ENCODE peak calls at places on chromosomes 11 and 22, in four cellular contexts. S is activated CD8-positive, alpha-beta memory T cell treated with anti-CD3 and anti-CD28 coated beads for 24 hours; U is AG08395; Y is IMR-90. T is an unnamed sample.

GRCh38 chr22:31089101-31090100 is 8.3 kb downstream of the SMTN start:
- DNase-seq in S (peak; percentile 72), Y (no peak), U (peak; percentile 55), T (no peak)

GRCh38 chr22:39534092-39534506 is 1.6 kb upstream of the RPS19BP1 start:
- DNase-seq in S (no peak), U (no peak), Y (no peak), T (no peak)

GRCh38 chr11:6022954-6023353 is 7.6 kb downstream of the OR56A1 start:
- DNase-seq in S (no peak), Y (peak; percentile 43), U (peak; percentile 33), T (no peak)

GRCh38 chr22:20130739-20131592 is 638 bp upstream of the ZDHHC8 start:
- DNase-seq in U (peak; percentile 91), Y (peak; percentile 61), S (peak; percentile 91), T (peak; percentile 79)

GRCh38 chr11:34757026-34757451 is 136.1 kb downstream of the EHF start:
- DNase-seq in S (no peak), U (no peak), Y (no peak), T (no peak)

GRCh38 chr22:47277001-47277400 is 514.6 kb downstream of the TBC1D22A start:
- DNase-seq in U (no peak), S (no peak), Y (no peak), T (no peak)

GRCh38 chr11:75949023-75949672 is 134.1 kb downstream of the UVRAG start:
- DNase-seq in S (no peak), Y (peak; percentile 17), U (peak; percentile 49), T (no peak)

GRCh38 chr22:41280854-41281253 is 5.1 kb downstream of the RANGAP1 start:
- DNase-seq in U (no peak), S (no peak), Y (no peak), T (no peak)

GRCh38 chr11:75654314-75654713 is 14.5 kb downstream of the MAP6 start:
- DNase-seq in S (no peak), U (peak; percentile 70), Y (peak; percentile 84), T (no peak)

GRCh38 chr11:10387209-10388083 is 67.6 kb upstream of the AMPD3 start:
- DNase-seq in U (peak; percentile 80), Y (peak; percentile 92), S (peak; percentile 26), T (peak; percentile 60)

GRCh38 chr22:41862530-41863266 is 29.8 kb downstream of the SREBF2 start:
- DNase-seq in Y (peak; percentile 25), U (peak; percentile 20), S (peak; percentile 84), T (no peak)

GRCh38 chr22:20537983-20538382 is 30.6 kb downstream of the MED15 start:
- DNase-seq in U (no peak), Y (no peak), S (no peak), T (no peak)

GRCh38 chr11:114340311-114341131 is 44.3 kb downstream of the NNMT start:
- DNase-seq in U (peak; percentile 64), Y (peak; percentile 82), S (peak; percentile 65), T (peak; percentile 19)

GRCh38 chr11:122104381-122104780 is 11.6 kb downstream of the BLID start:
- DNase-seq in S (no peak), U (no peak), Y (no peak), T (no peak)

GRCh38 chr11:9144828-9145227 is 53.4 kb upstream of the SCUBE2 start:
- DNase-seq in S (no peak), U (no peak), Y (peak; percentile 38), T (no peak)

GRCh38 chr22:18088825-18089568 is 11.2 kb downstream of the PEX26 start:
- DNase-seq in Y (no peak), U (no peak), S (no peak), T (no peak)

GRCh38 chr11:6321961-6322362 is 1.7 kb upstream of the CAVIN3 start:
- DNase-seq in S (no peak), Y (peak; percentile 82), U (peak; percentile 63), T (no peak)

GRCh38 chr11:94183886-94184264 is 55.2 kb downstream of the PANX1 start:
- DNase-seq in U (peak; percentile 30), Y (peak; percentile 67), S (peak; percentile 61), T (peak; percentile 73)

GRCh38 chr22:37674951-37675929 is at the start of gene LGALS1:
- DNase-seq in U (peak; percentile 98), Y (peak; percentile 97), S (peak; percentile 79), T (peak; percentile 97)

GRCh38 chr11:31366795-31367194 is 2.7 kb downstream of the DCDC1 start:
- DNase-seq in S (no peak), Y (no peak), U (no peak), T (no peak)

GRCh38 chr11:43904737-43905515 is 24.3 kb downstream of the ALKBH3 start:
- DNase-seq in Y (peak; percentile 76), S (no peak), U (no peak), T (no peak)

GRCh38 chr11:69499216-69499945 is 17.9 kb downstream of the LINC01488 start:
- DNase-seq in S (no peak), Y (no peak), U (no peak), T (no peak)

GRCh38 chr11:68206211-68206610 is 6.9 kb downstream of the KMT5B start:
- DNase-seq in S (no peak), Y (peak; percentile 69), U (peak; percentile 63), T (no peak)

GRCh38 chr11:31882951-31883392 is 71.8 kb upstream of the PAX6 start:
- DNase-seq in Y (no peak), U (peak; percentile 37), S (no peak), T (no peak)

GRCh38 chr11:68806931-68807844 is 34.5 kb downstream of the CPT1A start:
- DNase-seq in Y (peak; percentile 77), S (no peak), U (peak; percentile 69), T (no peak)

GRCh38 chr11:45754746-45755145 is 50.2 kb upstream of the SLC35C1 start:
- DNase-seq in U (no peak), Y (no peak), S (no peak), T (no peak)

GRCh38 chr22:37074537-37074936 is 23.0 kb downstream of the KCTD17 start:
- DNase-seq in Y (no peak), S (no peak), U (no peak), T (no peak)

GRCh38 chr11:71221851-71222250 is 30.5 kb downstream of the SHANK2 start:
- DNase-seq in Y (no peak), S (no peak), U (no peak), T (no peak)

GRCh38 chr11:73291196-73291595 is 16.9 kb upstream of the ARHGEF17 start:
- DNase-seq in Y (no peak), U (no peak), S (no peak), T (no peak)

GRCh38 chr11:48093323-48093722 is 113.0 kb downstream of the PTPRJ start:
- DNase-seq in U (no peak), S (no peak), Y (no peak), T (no peak)

GRCh38 chr11:124113890-124114289 is 1.4 kb upstream of the VWA5A start:
- DNase-seq in S (no peak), U (peak; percentile 5), Y (peak; percentile 8), T (no peak)

GRCh38 chr11:2899080-2899783 is 13.7 kb upstream of the CDKN1C start:
- DNase-seq in Y (no peak), U (no peak), S (no peak), T (no peak)